ENCODE peak calls at places on chromosomes 2 and 18, in nine cellular contexts. One of them, this sample, is unnamed. For H3K27me3, the result is how much of the 10 kb centered on the place peaks cover.

GRCh38 chr18:25132786-25133496 is 219.0 kb downstream of the ZNF521 start:
- DNase-seq in CD8-positive, alpha-beta T cell: no peak
- DNase-seq in breast epithelium: no peak
- DNase-seq in tibial artery: no peak
- DNase-seq in upper lobe of left lung: no peak
- DNase-seq in fibroblast of lung: no peak
- DNase-seq in stomach: no peak
- DNase-seq in heart left ventricle: no peak
- DNase-seq in CD4-positive, alpha-beta T cell: no peak
- DNase-seq in this sample: no peak

GRCh38 chr2:199838399-199838798 is 12.6 kb downstream of the FTCDNL1 start:
- DNase-seq in stomach: no peak
- DNase-seq in upper lobe of left lung: no peak
- DNase-seq in CD4-positive, alpha-beta T cell: no peak
- DNase-seq in CD8-positive, alpha-beta T cell: no peak
- DNase-seq in heart left ventricle: no peak
- DNase-seq in tibial artery: no peak
- DNase-seq in fibroblast of lung: no peak
- DNase-seq in breast epithelium: no peak
- DNase-seq in this sample: no peak

GRCh38 chr2:141911485-141912066 is 219.2 kb downstream of the LRP1B start:
- DNase-seq in fibroblast of lung: peak
- DNase-seq in heart left ventricle: no peak
- DNase-seq in breast epithelium: no peak
- DNase-seq in upper lobe of left lung: no peak
- DNase-seq in tibial artery: no peak
- DNase-seq in CD4-positive, alpha-beta T cell: no peak
- DNase-seq in stomach: peak
- DNase-seq in CD8-positive, alpha-beta T cell: no peak
- DNase-seq in this sample: no peak

GRCh38 chr2:43269074-43269572 is 42.7 kb upstream of the ZFP36L2 start:
- DNase-seq in fibroblast of lung: peak
- DNase-seq in CD4-positive, alpha-beta T cell: no peak
- DNase-seq in heart left ventricle: peak
- DNase-seq in upper lobe of left lung: peak
- DNase-seq in tibial artery: peak
- DNase-seq in stomach: peak
- DNase-seq in CD8-positive, alpha-beta T cell: no peak
- DNase-seq in breast epithelium: peak
- DNase-seq in this sample: no peak

GRCh38 chr2:2266699-2267449 is 64.2 kb downstream of the MYT1L start:
- DNase-seq in CD4-positive, alpha-beta T cell: no peak
- DNase-seq in upper lobe of left lung: no peak
- DNase-seq in breast epithelium: no peak
- DNase-seq in stomach: no peak
- DNase-seq in heart left ventricle: no peak
- DNase-seq in tibial artery: peak
- DNase-seq in CD8-positive, alpha-beta T cell: no peak
- DNase-seq in fibroblast of lung: no peak
- DNase-seq in this sample: no peak

GRCh38 chr18:69978743-69979715 is 31.4 kb upstream of the CD226 start:
- DNase-seq in upper lobe of left lung: peak
- DNase-seq in CD4-positive, alpha-beta T cell: no peak
- DNase-seq in breast epithelium: no peak
- DNase-seq in heart left ventricle: no peak
- DNase-seq in tibial artery: no peak
- DNase-seq in stomach: no peak
- DNase-seq in fibroblast of lung: no peak
- DNase-seq in CD8-positive, alpha-beta T cell: no peak
- DNase-seq in this sample: no peak

GRCh38 chr2:3662239-3662638 is 4.2 kb downstream of the ALLC start:
- DNase-seq in fibroblast of lung: no peak
- DNase-seq in CD4-positive, alpha-beta T cell: no peak
- DNase-seq in upper lobe of left lung: no peak
- DNase-seq in CD8-positive, alpha-beta T cell: no peak
- DNase-seq in heart left ventricle: no peak
- DNase-seq in stomach: no peak
- DNase-seq in breast epithelium: no peak
- DNase-seq in tibial artery: no peak
- DNase-seq in this sample: no peak

GRCh38 chr2:217218269-217219140 is 358.6 kb upstream of the TNP1 start:
- DNase-seq in upper lobe of left lung: no peak
- DNase-seq in tibial artery: no peak
- DNase-seq in heart left ventricle: no peak
- DNase-seq in stomach: no peak
- DNase-seq in CD8-positive, alpha-beta T cell: no peak
- DNase-seq in CD4-positive, alpha-beta T cell: no peak
- DNase-seq in breast epithelium: no peak
- DNase-seq in fibroblast of lung: peak
- DNase-seq in this sample: no peak

GRCh38 chr2:191622374-191623320 is 55.3 kb upstream of the NABP1 start:
- DNase-seq in breast epithelium: no peak
- DNase-seq in stomach: no peak
- DNase-seq in heart left ventricle: no peak
- DNase-seq in CD4-positive, alpha-beta T cell: no peak
- DNase-seq in tibial artery: no peak
- DNase-seq in upper lobe of left lung: no peak
- DNase-seq in CD8-positive, alpha-beta T cell: no peak
- DNase-seq in fibroblast of lung: no peak
- DNase-seq in this sample: no peak

GRCh38 chr2:171943869-171944268 is 21.6 kb downstream of the HAT1 start:
- DNase-seq in breast epithelium: no peak
- DNase-seq in fibroblast of lung: no peak
- DNase-seq in stomach: no peak
- DNase-seq in heart left ventricle: no peak
- DNase-seq in upper lobe of left lung: no peak
- DNase-seq in CD8-positive, alpha-beta T cell: no peak
- DNase-seq in tibial artery: no peak
- DNase-seq in CD4-positive, alpha-beta T cell: no peak
- DNase-seq in this sample: no peak

GRCh38 chr2:96202152-96202856 is 6.3 kb downstream of the STARD7 start:
- DNase-seq in CD8-positive, alpha-beta T cell: no peak
- DNase-seq in stomach: no peak
- DNase-seq in CD4-positive, alpha-beta T cell: no peak
- DNase-seq in upper lobe of left lung: no peak
- DNase-seq in breast epithelium: no peak
- DNase-seq in tibial artery: no peak
- DNase-seq in heart left ventricle: no peak
- DNase-seq in fibroblast of lung: no peak
- DNase-seq in this sample: no peak

GRCh38 chr2:65387017-65387416 is 45.4 kb downstream of the SPRED2 start:
- DNase-seq in stomach: no peak
- DNase-seq in upper lobe of left lung: no peak
- DNase-seq in CD8-positive, alpha-beta T cell: no peak
- DNase-seq in CD4-positive, alpha-beta T cell: no peak
- DNase-seq in tibial artery: no peak
- DNase-seq in heart left ventricle: no peak
- DNase-seq in breast epithelium: no peak
- DNase-seq in fibroblast of lung: no peak
- DNase-seq in this sample: no peak

GRCh38 chr18:24465491-24465890 is 5.1 kb downstream of the HRH4 start:
- DNase-seq in upper lobe of left lung: no peak
- DNase-seq in CD4-positive, alpha-beta T cell: no peak
- DNase-seq in fibroblast of lung: no peak
- DNase-seq in breast epithelium: no peak
- DNase-seq in stomach: no peak
- DNase-seq in heart left ventricle: no peak
- DNase-seq in CD8-positive, alpha-beta T cell: no peak
- DNase-seq in tibial artery: no peak
- DNase-seq in this sample: no peak

GRCh38 chr2:98917031-98917459 is 19.0 kb downstream of the CRACDL start:
- DNase-seq in fibroblast of lung: peak
- DNase-seq in heart left ventricle: no peak
- DNase-seq in CD8-positive, alpha-beta T cell: no peak
- DNase-seq in CD4-positive, alpha-beta T cell: no peak
- DNase-seq in stomach: no peak
- DNase-seq in tibial artery: peak
- DNase-seq in upper lobe of left lung: no peak
- DNase-seq in breast epithelium: no peak
- DNase-seq in this sample: no peak

GRCh38 chr2:227378371-227378782 is 729 bp downstream of the TM4SF20 start:
- DNase-seq in heart left ventricle: no peak
- DNase-seq in CD4-positive, alpha-beta T cell: no peak
- DNase-seq in CD8-positive, alpha-beta T cell: no peak
- DNase-seq in stomach: no peak
- DNase-seq in tibial artery: no peak
- DNase-seq in breast epithelium: no peak
- DNase-seq in upper lobe of left lung: no peak
- DNase-seq in fibroblast of lung: no peak
- DNase-seq in this sample: no peak

DNA sequence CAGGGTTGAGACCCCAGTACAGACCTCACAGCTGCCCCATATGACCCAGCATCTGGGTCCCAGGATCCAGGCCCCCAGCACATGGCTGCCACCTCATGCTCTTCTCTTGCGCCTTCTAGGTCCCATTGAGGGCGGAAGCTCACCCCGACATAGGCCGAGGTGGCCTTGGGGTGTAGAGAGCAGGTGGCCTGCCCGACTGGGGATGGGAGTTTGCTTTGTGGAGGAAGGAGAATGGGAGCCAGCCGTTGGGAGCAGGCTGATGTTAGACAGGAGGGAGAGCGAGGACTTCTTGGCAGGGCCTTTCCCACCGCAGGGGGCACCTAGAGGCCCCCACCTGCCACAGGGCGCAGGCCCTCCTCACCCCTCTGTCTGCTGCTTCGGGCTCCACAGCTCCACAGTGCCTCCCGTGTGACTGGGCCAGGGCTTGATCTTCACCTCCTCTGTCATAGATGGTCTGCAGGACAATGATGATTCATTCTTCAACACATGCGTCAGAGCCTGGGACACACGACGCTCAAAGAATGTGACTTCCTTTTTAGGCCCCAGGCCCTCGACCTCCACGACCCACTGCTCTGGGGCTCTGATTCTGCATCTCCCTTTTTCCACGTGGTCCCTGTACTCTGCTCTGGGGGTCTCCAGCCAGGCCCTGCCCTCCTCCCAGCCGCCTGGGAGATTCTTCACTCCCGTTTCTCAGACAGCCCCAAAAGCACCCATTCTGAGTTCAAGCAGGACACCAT is 86.6 kb upstream of the ODC1 start:
- DNase-seq in stomach: no peak
- DNase-seq in heart left ventricle: no peak
- DNase-seq in tibial artery: peak
- DNase-seq in fibroblast of lung: peak
- DNase-seq in breast epithelium: no peak
- DNase-seq in upper lobe of left lung: no peak
- DNase-seq in CD4-positive, alpha-beta T cell: no peak
- DNase-seq in CD8-positive, alpha-beta T cell: no peak
- DNase-seq in this sample: no peak
- H3K27ac ChIP-seq in stomach: no peak
- H3K27ac ChIP-seq in heart left ventricle: no peak
- H3K27ac ChIP-seq in tibial artery: no peak
- H3K27ac ChIP-seq in fibroblast of lung: no peak
- H3K27ac ChIP-seq in breast epithelium: no peak
- H3K27ac ChIP-seq in upper lobe of left lung: no peak
- H3K27ac ChIP-seq in CD4-positive, alpha-beta T cell: no peak
- H3K27ac ChIP-seq in CD8-positive, alpha-beta T cell: no peak
- H3K27ac ChIP-seq in this sample: no peak

GRCh38 chr18:11495441-11495840 is 114.0 kb upstream of the SLC35G4 start:
- DNase-seq in upper lobe of left lung: no peak
- DNase-seq in stomach: no peak
- DNase-seq in tibial artery: no peak
- DNase-seq in CD4-positive, alpha-beta T cell: no peak
- DNase-seq in breast epithelium: no peak
- DNase-seq in fibroblast of lung: no peak
- DNase-seq in CD8-positive, alpha-beta T cell: no peak
- DNase-seq in heart left ventricle: no peak
- DNase-seq in this sample: no peak

GRCh38 chr18:11497585-11497984 is 111.8 kb upstream of the SLC35G4 start:
- DNase-seq in breast epithelium: no peak
- DNase-seq in heart left ventricle: no peak
- DNase-seq in fibroblast of lung: peak
- DNase-seq in tibial artery: no peak
- DNase-seq in upper lobe of left lung: no peak
- DNase-seq in stomach: no peak
- DNase-seq in CD8-positive, alpha-beta T cell: no peak
- DNase-seq in CD4-positive, alpha-beta T cell: no peak
- DNase-seq in this sample: no peak

GRCh38 chr18:11494093-11494492 is 115.3 kb upstream of the SLC35G4 start:
- DNase-seq in breast epithelium: no peak
- DNase-seq in CD8-positive, alpha-beta T cell: no peak
- DNase-seq in stomach: no peak
- DNase-seq in tibial artery: no peak
- DNase-seq in heart left ventricle: no peak
- DNase-seq in CD4-positive, alpha-beta T cell: no peak
- DNase-seq in upper lobe of left lung: no peak
- DNase-seq in fibroblast of lung: no peak
- DNase-seq in this sample: no peak

GRCh38 chr18:11498821-11499220 is 110.6 kb upstream of the SLC35G4 start:
- DNase-seq in tibial artery: no peak
- DNase-seq in upper lobe of left lung: no peak
- DNase-seq in CD4-positive, alpha-beta T cell: no peak
- DNase-seq in CD8-positive, alpha-beta T cell: no peak
- DNase-seq in breast epithelium: no peak
- DNase-seq in fibroblast of lung: peak
- DNase-seq in heart left ventricle: no peak
- DNase-seq in stomach: no peak
- DNase-seq in this sample: no peak

GRCh38 chr18:11496561-11497172 is 112.7 kb upstream of the SLC35G4 start:
- DNase-seq in upper lobe of left lung: no peak
- DNase-seq in stomach: no peak
- DNase-seq in heart left ventricle: no peak
- DNase-seq in CD4-positive, alpha-beta T cell: no peak
- DNase-seq in CD8-positive, alpha-beta T cell: no peak
- DNase-seq in fibroblast of lung: no peak
- DNase-seq in breast epithelium: no peak
- DNase-seq in tibial artery: no peak
- DNase-seq in this sample: no peak
- H3K27me3 ChIP-seq in upper lobe of left lung: under half
- H3K27me3 ChIP-seq in stomach: under half
- H3K27me3 ChIP-seq in heart left ventricle: under half
- H3K27me3 ChIP-seq in CD4-positive, alpha-beta T cell: under half
- H3K27me3 ChIP-seq in CD8-positive, alpha-beta T cell: under half
- H3K27me3 ChIP-seq in fibroblast of lung: under half
- H3K27me3 ChIP-seq in breast epithelium: under half
- H3K27me3 ChIP-seq in tibial artery: under half
- H3K27me3 ChIP-seq in this sample: under half

DNA sequence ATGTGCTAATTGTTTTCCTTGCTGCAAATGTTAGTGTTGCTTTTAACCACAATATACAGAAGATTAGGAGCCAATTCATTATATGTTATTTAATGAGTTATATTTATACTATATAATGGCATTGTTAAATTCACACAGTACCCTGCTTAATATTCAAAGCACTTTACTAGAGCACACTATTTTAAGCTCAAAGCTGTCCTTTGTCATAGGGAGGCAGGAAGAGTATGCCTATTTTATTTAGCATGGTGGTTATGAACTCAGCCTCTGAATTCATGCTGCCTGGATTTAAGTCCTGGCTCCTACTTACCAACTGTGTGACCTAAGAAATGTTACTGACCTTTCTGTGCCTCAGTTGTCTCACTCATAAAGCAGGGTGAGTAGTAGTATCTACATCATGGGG is 80.5 kb downstream of the FASTKD2 start:
- DNase-seq in tibial artery: no peak
- DNase-seq in upper lobe of left lung: no peak
- DNase-seq in breast epithelium: no peak
- DNase-seq in CD4-positive, alpha-beta T cell: no peak
- DNase-seq in fibroblast of lung: no peak
- DNase-seq in stomach: no peak
- DNase-seq in CD8-positive, alpha-beta T cell: no peak
- DNase-seq in heart left ventricle: no peak
- DNase-seq in this sample: no peak
- H3K27ac ChIP-seq in tibial artery: no peak
- H3K27ac ChIP-seq in upper lobe of left lung: no peak
- H3K27ac ChIP-seq in breast epithelium: no peak
- H3K27ac ChIP-seq in CD4-positive, alpha-beta T cell: no peak
- H3K27ac ChIP-seq in fibroblast of lung: no peak
- H3K27ac ChIP-seq in stomach: no peak
- H3K27ac ChIP-seq in CD8-positive, alpha-beta T cell: no peak
- H3K27ac ChIP-seq in heart left ventricle: no peak
- H3K27ac ChIP-seq in this sample: no peak

GRCh38 chr18:12252061-12252460 is 2.1 kb upstream of the CIDEA start:
- DNase-seq in CD8-positive, alpha-beta T cell: no peak
- DNase-seq in tibial artery: no peak
- DNase-seq in fibroblast of lung: no peak
- DNase-seq in breast epithelium: no peak
- DNase-seq in CD4-positive, alpha-beta T cell: no peak
- DNase-seq in stomach: no peak
- DNase-seq in upper lobe of left lung: no peak
- DNase-seq in heart left ventricle: no peak
- DNase-seq in this sample: no peak
- H3K27me3 ChIP-seq in CD8-positive, alpha-beta T cell: under half
- H3K27me3 ChIP-seq in tibial artery: half or more
- H3K27me3 ChIP-seq in fibroblast of lung: under half
- H3K27me3 ChIP-seq in breast epithelium: under half
- H3K27me3 ChIP-seq in CD4-positive, alpha-beta T cell: under half
- H3K27me3 ChIP-seq in stomach: half or more
- H3K27me3 ChIP-seq in upper lobe of left lung: under half
- H3K27me3 ChIP-seq in heart left ventricle: under half
- H3K27me3 ChIP-seq in this sample: under half